ENCODE peak calls at places on chromosomes 2 and 18, in ten cellular contexts. One of them, this sample, is unnamed.

GRCh38 chr2:149826471-149827125 is 239.0 kb upstream of the MMADHC start:
- DNase-seq in HL-60: no peak
- DNase-seq in AG09319: no peak
- DNase-seq in transverse colon: no peak
- DNase-seq in mucosa of descending colon: no peak
- DNase-seq in type B pancreatic cell: no peak
- DNase-seq in AG04450: no peak
- DNase-seq in CD4-positive, alpha-beta T cell: no peak
- DNase-seq in mammary epithelial cell: peak
- DNase-seq in left lung: no peak
- DNase-seq in this sample: no peak

GRCh38 chr2:218290316-218291261 is 1.7 kb downstream of the TMBIM1 start:
- DNase-seq in HL-60: no peak
- DNase-seq in AG09319: no peak
- DNase-seq in transverse colon: peak
- DNase-seq in mucosa of descending colon: peak
- DNase-seq in type B pancreatic cell: no peak
- DNase-seq in AG04450: no peak
- DNase-seq in CD4-positive, alpha-beta T cell: peak
- DNase-seq in mammary epithelial cell: peak
- DNase-seq in left lung: peak
- DNase-seq in this sample: no peak

GRCh38 chr2:96150791-96151594 is 5.8 kb upstream of the DUSP2 start:
- DNase-seq in HL-60: no peak
- DNase-seq in AG09319: no peak
- DNase-seq in transverse colon: no peak
- DNase-seq in mucosa of descending colon: no peak
- DNase-seq in type B pancreatic cell: no peak
- DNase-seq in AG04450: no peak
- DNase-seq in CD4-positive, alpha-beta T cell: no peak
- DNase-seq in mammary epithelial cell: no peak
- DNase-seq in left lung: peak
- DNase-seq in this sample: no peak

GRCh38 chr18:79574938-79575525 is 104.6 kb upstream of the CTDP1 start:
- DNase-seq in HL-60: peak
- DNase-seq in AG09319: no peak
- DNase-seq in transverse colon: peak
- DNase-seq in mucosa of descending colon: peak
- DNase-seq in type B pancreatic cell: peak
- DNase-seq in AG04450: no peak
- DNase-seq in CD4-positive, alpha-beta T cell: no peak
- DNase-seq in mammary epithelial cell: no peak
- DNase-seq in left lung: peak
- DNase-seq in this sample: no peak

GRCh38 chr2:60565472-60565871 is 12.0 kb upstream of the BCL11A start:
- DNase-seq in HL-60: no peak
- DNase-seq in AG09319: no peak
- DNase-seq in transverse colon: peak
- DNase-seq in mucosa of descending colon: no peak
- DNase-seq in type B pancreatic cell: no peak
- DNase-seq in AG04450: no peak
- DNase-seq in CD4-positive, alpha-beta T cell: no peak
- DNase-seq in mammary epithelial cell: no peak
- DNase-seq in left lung: no peak
- DNase-seq in this sample: no peak

GRCh38 chr18:28995319-28995718 is 818.4 kb upstream of the CDH2 start:
- DNase-seq in HL-60: no peak
- DNase-seq in AG09319: no peak
- DNase-seq in transverse colon: no peak
- DNase-seq in mucosa of descending colon: no peak
- DNase-seq in type B pancreatic cell: no peak
- DNase-seq in AG04450: no peak
- DNase-seq in CD4-positive, alpha-beta T cell: no peak
- DNase-seq in mammary epithelial cell: no peak
- DNase-seq in left lung: no peak
- DNase-seq in this sample: peak

GRCh38 chr2:23467618-23468017 is 82.6 kb downstream of the KLHL29 start:
- DNase-seq in HL-60: no peak
- DNase-seq in AG09319: no peak
- DNase-seq in transverse colon: no peak
- DNase-seq in mucosa of descending colon: no peak
- DNase-seq in type B pancreatic cell: no peak
- DNase-seq in AG04450: no peak
- DNase-seq in CD4-positive, alpha-beta T cell: no peak
- DNase-seq in mammary epithelial cell: no peak
- DNase-seq in left lung: no peak
- DNase-seq in this sample: no peak

GRCh38 chr18:61948196-61948800 is 55.5 kb upstream of the RNF152 start:
- DNase-seq in HL-60: no peak
- DNase-seq in AG09319: no peak
- DNase-seq in transverse colon: no peak
- DNase-seq in mucosa of descending colon: no peak
- DNase-seq in type B pancreatic cell: no peak
- DNase-seq in AG04450: peak
- DNase-seq in CD4-positive, alpha-beta T cell: no peak
- DNase-seq in mammary epithelial cell: peak
- DNase-seq in left lung: no peak
- DNase-seq in this sample: peak

GRCh38 chr2:236177967-236178909 is 10.1 kb upstream of the GBX2 start:
- DNase-seq in HL-60: no peak
- DNase-seq in AG09319: no peak
- DNase-seq in transverse colon: peak
- DNase-seq in mucosa of descending colon: peak
- DNase-seq in type B pancreatic cell: peak
- DNase-seq in AG04450: no peak
- DNase-seq in CD4-positive, alpha-beta T cell: no peak
- DNase-seq in mammary epithelial cell: no peak
- DNase-seq in left lung: peak
- DNase-seq in this sample: peak

GRCh38 chr2:138501427-138502252 is at the start of gene SPOPL:
- DNase-seq in HL-60: peak
- DNase-seq in AG09319: peak
- DNase-seq in transverse colon: peak
- DNase-seq in mucosa of descending colon: peak
- DNase-seq in type B pancreatic cell: peak
- DNase-seq in AG04450: peak
- DNase-seq in CD4-positive, alpha-beta T cell: peak
- DNase-seq in mammary epithelial cell: peak
- DNase-seq in left lung: peak
- DNase-seq in this sample: peak

GRCh38 chr18:32383040-32383819 is 87.5 kb downstream of the GAREM1 start:
- DNase-seq in HL-60: no peak
- DNase-seq in AG09319: peak
- DNase-seq in transverse colon: no peak
- DNase-seq in mucosa of descending colon: no peak
- DNase-seq in type B pancreatic cell: no peak
- DNase-seq in AG04450: peak
- DNase-seq in CD4-positive, alpha-beta T cell: no peak
- DNase-seq in mammary epithelial cell: peak
- DNase-seq in left lung: no peak
- DNase-seq in this sample: peak

GRCh38 chr2:26035110-26035728 is 1.3 kb downstream of the RAB10 start:
- DNase-seq in HL-60: no peak
- DNase-seq in AG09319: no peak
- DNase-seq in transverse colon: no peak
- DNase-seq in mucosa of descending colon: no peak
- DNase-seq in type B pancreatic cell: no peak
- DNase-seq in AG04450: no peak
- DNase-seq in CD4-positive, alpha-beta T cell: no peak
- DNase-seq in mammary epithelial cell: peak
- DNase-seq in left lung: no peak
- DNase-seq in this sample: peak

GRCh38 chr18:26436176-26437031 is 111.9 kb downstream of the KCTD1 start:
- DNase-seq in HL-60: no peak
- DNase-seq in AG09319: peak
- DNase-seq in transverse colon: no peak
- DNase-seq in mucosa of descending colon: no peak
- DNase-seq in type B pancreatic cell: no peak
- DNase-seq in AG04450: peak
- DNase-seq in CD4-positive, alpha-beta T cell: no peak
- DNase-seq in mammary epithelial cell: peak
- DNase-seq in left lung: no peak
- DNase-seq in this sample: peak

GRCh38 chr2:18074476-18074875 is 196.0 kb downstream of the KCNS3 start:
- DNase-seq in HL-60: no peak
- DNase-seq in AG09319: no peak
- DNase-seq in transverse colon: no peak
- DNase-seq in mucosa of descending colon: no peak
- DNase-seq in type B pancreatic cell: no peak
- DNase-seq in AG04450: no peak
- DNase-seq in CD4-positive, alpha-beta T cell: no peak
- DNase-seq in mammary epithelial cell: no peak
- DNase-seq in left lung: no peak
- DNase-seq in this sample: no peak

GRCh38 chr18:43060020-43060419 is 55.5 kb downstream of the RIT2 start:
- DNase-seq in HL-60: no peak
- DNase-seq in AG09319: no peak
- DNase-seq in transverse colon: no peak
- DNase-seq in mucosa of descending colon: no peak
- DNase-seq in type B pancreatic cell: no peak
- DNase-seq in AG04450: no peak
- DNase-seq in CD4-positive, alpha-beta T cell: no peak
- DNase-seq in mammary epithelial cell: no peak
- DNase-seq in left lung: no peak
- DNase-seq in this sample: peak

GRCh38 chr18:77014538-77014937 is 118.0 kb downstream of the MBP start:
- DNase-seq in HL-60: no peak
- DNase-seq in AG09319: no peak
- DNase-seq in transverse colon: no peak
- DNase-seq in mucosa of descending colon: no peak
- DNase-seq in type B pancreatic cell: no peak
- DNase-seq in AG04450: no peak
- DNase-seq in CD4-positive, alpha-beta T cell: no peak
- DNase-seq in mammary epithelial cell: no peak
- DNase-seq in left lung: no peak
- DNase-seq in this sample: no peak

GRCh38 chr2:216538538-216538937 is 39.9 kb downstream of the RPL37A start:
- DNase-seq in HL-60: no peak
- DNase-seq in AG09319: no peak
- DNase-seq in transverse colon: no peak
- DNase-seq in mucosa of descending colon: no peak
- DNase-seq in type B pancreatic cell: no peak
- DNase-seq in AG04450: no peak
- DNase-seq in CD4-positive, alpha-beta T cell: no peak
- DNase-seq in mammary epithelial cell: no peak
- DNase-seq in left lung: no peak
- DNase-seq in this sample: no peak

GRCh38 chr18:53991805-53992204 is 232.7 kb downstream of the MBD2 start:
- DNase-seq in HL-60: no peak
- DNase-seq in AG09319: peak
- DNase-seq in transverse colon: no peak
- DNase-seq in mucosa of descending colon: no peak
- DNase-seq in type B pancreatic cell: no peak
- DNase-seq in AG04450: no peak
- DNase-seq in CD4-positive, alpha-beta T cell: no peak
- DNase-seq in mammary epithelial cell: peak
- DNase-seq in left lung: no peak
- DNase-seq in this sample: peak

DNA sequence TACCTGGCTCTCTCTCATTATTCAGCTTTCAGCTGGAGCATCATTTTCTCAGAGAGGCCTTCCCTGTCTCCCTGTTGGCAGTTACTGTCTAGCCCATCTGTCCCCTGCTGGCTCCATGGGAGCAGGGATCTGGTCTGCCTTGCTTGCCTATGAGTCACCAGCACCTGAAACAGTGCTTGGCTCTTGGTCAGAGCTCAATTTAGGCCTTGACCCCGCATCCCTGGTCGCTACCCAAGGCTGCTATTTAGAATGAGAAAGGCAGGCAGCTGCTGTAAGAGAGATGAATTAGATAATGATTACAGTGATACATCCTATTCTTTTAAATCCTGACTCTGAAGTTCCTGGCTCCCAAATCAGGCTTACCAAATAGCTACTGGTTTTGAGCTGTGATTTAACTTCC is 32.9 kb downstream of the KCNE4 start:
- DNase-seq in HL-60: no peak
- DNase-seq in AG09319: no peak
- DNase-seq in transverse colon: no peak
- DNase-seq in mucosa of descending colon: no peak
- DNase-seq in type B pancreatic cell: no peak
- DNase-seq in AG04450: no peak
- DNase-seq in CD4-positive, alpha-beta T cell: no peak
- DNase-seq in mammary epithelial cell: peak
- DNase-seq in left lung: no peak
- DNase-seq in this sample: no peak
- TF ChIP-seq CTCF in HL-60: no peak
- TF ChIP-seq CTCF in AG09319: no peak
- TF ChIP-seq CTCF in transverse colon: no peak
- TF ChIP-seq CTCF in mucosa of descending colon: no peak
- TF ChIP-seq CTCF in type B pancreatic cell: no peak
- TF ChIP-seq CTCF in AG04450: no peak
- TF ChIP-seq CTCF in CD4-positive, alpha-beta T cell: no peak
- TF ChIP-seq CTCF in mammary epithelial cell: no peak
- TF ChIP-seq CTCF in left lung: no peak
- TF ChIP-seq CTCF in this sample: no peak

GRCh38 chr18:75314117-75314516 is 103.5 kb downstream of the TSHZ1 start:
- DNase-seq in HL-60: no peak
- DNase-seq in AG09319: no peak
- DNase-seq in transverse colon: no peak
- DNase-seq in mucosa of descending colon: no peak
- DNase-seq in type B pancreatic cell: no peak
- DNase-seq in AG04450: no peak
- DNase-seq in CD4-positive, alpha-beta T cell: no peak
- DNase-seq in mammary epithelial cell: no peak
- DNase-seq in left lung: no peak
- DNase-seq in this sample: no peak
- TF ChIP-seq CTCF in HL-60: no peak
- TF ChIP-seq CTCF in AG09319: no peak
- TF ChIP-seq CTCF in transverse colon: no peak
- TF ChIP-seq CTCF in mucosa of descending colon: no peak
- TF ChIP-seq CTCF in type B pancreatic cell: no peak
- TF ChIP-seq CTCF in AG04450: no peak
- TF ChIP-seq CTCF in CD4-positive, alpha-beta T cell: no peak
- TF ChIP-seq CTCF in mammary epithelial cell: peak
- TF ChIP-seq CTCF in left lung: no peak
- TF ChIP-seq CTCF in this sample: peak

GRCh38 chr2:118089015-118089800 is 937 bp downstream of the INSIG2 start:
- DNase-seq in HL-60: no peak
- DNase-seq in AG09319: no peak
- DNase-seq in transverse colon: peak
- DNase-seq in mucosa of descending colon: peak
- DNase-seq in type B pancreatic cell: no peak
- DNase-seq in AG04450: no peak
- DNase-seq in CD4-positive, alpha-beta T cell: no peak
- DNase-seq in mammary epithelial cell: peak
- DNase-seq in left lung: peak
- DNase-seq in this sample: peak
- TF ChIP-seq CTCF in HL-60: no peak
- TF ChIP-seq CTCF in AG09319: no peak
- TF ChIP-seq CTCF in transverse colon: peak
- TF ChIP-seq CTCF in mucosa of descending colon: no peak
- TF ChIP-seq CTCF in type B pancreatic cell: peak
- TF ChIP-seq CTCF in AG04450: peak
- TF ChIP-seq CTCF in CD4-positive, alpha-beta T cell: no peak
- TF ChIP-seq CTCF in mammary epithelial cell: peak
- TF ChIP-seq CTCF in left lung: peak
- TF ChIP-seq CTCF in this sample: peak

DNA sequence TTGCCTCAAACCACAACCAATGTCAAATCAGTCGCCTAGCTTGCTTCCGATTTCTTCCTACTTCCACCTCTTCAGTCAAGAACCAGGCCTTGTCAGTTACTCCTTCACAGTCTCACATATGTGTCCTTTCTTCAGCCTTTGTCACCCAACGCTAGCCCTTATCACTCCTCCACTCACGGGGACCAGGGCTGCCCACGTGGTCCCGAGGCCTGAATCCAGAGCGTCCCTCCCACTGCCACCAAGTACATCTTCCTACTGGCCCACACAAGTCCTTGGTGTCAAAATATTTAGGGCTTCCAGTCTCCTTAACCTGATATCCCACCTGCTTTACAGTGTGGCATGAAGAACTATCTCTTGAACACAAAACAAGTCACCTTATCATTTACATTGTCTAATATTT is 119.1 kb upstream of the SPRED2 start:
- DNase-seq in HL-60: no peak
- DNase-seq in AG09319: no peak
- DNase-seq in transverse colon: no peak
- DNase-seq in mucosa of descending colon: no peak
- DNase-seq in type B pancreatic cell: no peak
- DNase-seq in AG04450: no peak
- DNase-seq in CD4-positive, alpha-beta T cell: no peak
- DNase-seq in mammary epithelial cell: no peak
- DNase-seq in left lung: no peak
- DNase-seq in this sample: no peak
- TF ChIP-seq CTCF in HL-60: no peak
- TF ChIP-seq CTCF in AG09319: no peak
- TF ChIP-seq CTCF in transverse colon: no peak
- TF ChIP-seq CTCF in mucosa of descending colon: no peak
- TF ChIP-seq CTCF in type B pancreatic cell: no peak
- TF ChIP-seq CTCF in AG04450: no peak
- TF ChIP-seq CTCF in CD4-positive, alpha-beta T cell: no peak
- TF ChIP-seq CTCF in mammary epithelial cell: no peak
- TF ChIP-seq CTCF in left lung: no peak
- TF ChIP-seq CTCF in this sample: no peak